ENCODE peak calls at places on chromosomes 5 and 9, in five cellular contexts. C is SK-N-SH, U is transverse colon, P is ovary, E is A549. T is an unnamed sample. For H3K9me3, the result is how much of the 10 kb centered on the place peaks cover.

GRCh38 chr9:136543830-136544548 is 1.9 kb downstream of the NOTCH1 start:
- DNase-seq in U (peak), E (no peak), C (no peak), P (no peak), T (peak)

GRCh38 chr9:123370526-123371227 is 14.7 kb downstream of the CRB2 start:
- DNase-seq in E (peak), C (no peak), U (no peak), P (no peak), T (no peak)

GRCh38 chr9:129023036-129023907 is 4.9 kb downstream of the SH3GLB2 start:
- DNase-seq in C (peak), E (no peak), P (peak), U (no peak), T (no peak)

GRCh38 chr5:139744471-139745120 is 51.0 kb upstream of the PSD2 start:
- DNase-seq in U (no peak), E (no peak), P (no peak), C (no peak), T (no peak)

GRCh38 chr5:158233735-158234322 is 374.9 kb upstream of the CLINT1 start:
- DNase-seq in P (no peak), U (no peak), E (no peak), C (no peak), T (no peak)

GRCh38 chr9:101176384-101176783 is 147.9 kb downstream of the PLPPR1 start:
- DNase-seq in E (peak), P (no peak), C (no peak), U (no peak), T (no peak)

GRCh38 chr9:91037511-91038482 is 236.2 kb downstream of the SYK start:
- DNase-seq in E (peak), P (peak), C (peak), U (peak), T (peak)

GRCh38 chr5:115456056-115456455 is 88.5 kb downstream of the FEM1C start:
- DNase-seq in P (no peak), U (no peak), C (no peak), E (no peak), T (no peak)

GRCh38 chr5:67176931-67177330 is 19.7 kb downstream of the CD180 start:
- DNase-seq in E (no peak), U (no peak), P (no peak), C (no peak), T (no peak)

GRCh38 chr9:26500471-26500870 is 392.1 kb downstream of the CAAP1 start:
- DNase-seq in P (no peak), U (no peak), E (no peak), C (no peak), T (no peak)

GRCh38 chr5:157484768-157485167 is 24.8 kb downstream of the NIPAL4 start:
- DNase-seq in E (no peak), C (no peak), U (no peak), P (no peak), T (peak)

GRCh38 chr9:115587310-115587709 is 469.4 kb upstream of the TNC start:
- DNase-seq in E (no peak), P (no peak), C (no peak), U (no peak), T (no peak)

GRCh38 chr5:134466241-134467069 is 54.8 kb upstream of the CDKN2AIPNL start:
- DNase-seq in U (peak), C (peak), E (peak), P (peak), T (peak)

GRCh38 chr9:91255327-91255726 is 106.4 kb downstream of the AUH start:
- DNase-seq in P (no peak), U (no peak), E (no peak), C (no peak), T (no peak)

GRCh38 chr9:15831384-15831783 is 278.5 kb downstream of the CCDC171 start:
- DNase-seq in P (no peak), C (no peak), U (no peak), E (no peak), T (no peak)

GRCh38 chr5:149731617-149732400 is 1.7 kb downstream of the PPARGC1B start:
- DNase-seq in U (peak), P (peak), C (peak), E (peak), T (peak)

GRCh38 chr5:35009657-35010056 is 38.1 kb downstream of the AGXT2 start:
- DNase-seq in C (no peak), P (no peak), U (no peak), E (no peak), T (no peak)

GRCh38 chr5:5483880-5484595 is 61.6 kb downstream of the ICE1 start:
- DNase-seq in C (no peak), E (no peak), U (no peak), P (no peak), T (no peak)

GRCh38 chr5:1318659-1319251 is 23.9 kb upstream of the TERT start:
- DNase-seq in E (no peak), P (no peak), U (peak), C (no peak), T (no peak)

GRCh38 chr9:113930384-113930783 is 54.3 kb downstream of the ZNF618 start:
- DNase-seq in U (no peak), P (no peak), E (no peak), C (no peak), T (no peak)

GRCh38 chr9:79387091-79387490 is 184.7 kb upstream of the TLE4 start:
- DNase-seq in C (no peak), P (no peak), E (no peak), U (no peak), T (no peak)

GRCh38 chr9:129225815-129226214 is 47.8 kb upstream of the IER5L start:
- DNase-seq in P (peak), C (peak), E (peak), U (peak), T (peak)

GRCh38 chr5:218457-219289 is 553 bp downstream of the SDHA start:
- DNase-seq in P (peak), C (peak), U (peak), E (peak), T (no peak)

GRCh38 chr9:134024393-134024792 is 888 bp upstream of the BRD3OS start:
- DNase-seq in P (no peak), U (no peak), E (no peak), C (peak), T (no peak)

GRCh38 chr5:66915531-66915930 is 281.1 kb downstream of the CD180 start:
- DNase-seq in U (no peak), P (no peak), E (no peak), C (no peak), T (no peak)

GRCh38 chr5:142356716-142357468 is 32.1 kb upstream of the SPRY4 start:
- DNase-seq in E (peak), C (peak), P (peak), U (peak), T (peak)
- TF ChIP-seq CTCF in E (no peak), C (no peak), P (no peak), U (no peak), T (peak)

GRCh38 chr5:168360521-168361285 is 69.3 kb downstream of the WWC1 start:
- DNase-seq in C (no peak), U (no peak), P (no peak), E (no peak), T (no peak)

GRCh38 chr5:168356592-168356991 is 65.1 kb downstream of the WWC1 start:
- DNase-seq in E (no peak), P (no peak), C (no peak), U (no peak), T (no peak)

GRCh38 chr5:168362097-168362885 is 70.8 kb downstream of the WWC1 start:
- DNase-seq in E (no peak), C (no peak), P (no peak), U (no peak), T (no peak)

GRCh38 chr5:168357881-168358280 is 66.4 kb downstream of the WWC1 start:
- DNase-seq in P (no peak), C (no peak), U (no peak), E (no peak), T (no peak)

DNA sequence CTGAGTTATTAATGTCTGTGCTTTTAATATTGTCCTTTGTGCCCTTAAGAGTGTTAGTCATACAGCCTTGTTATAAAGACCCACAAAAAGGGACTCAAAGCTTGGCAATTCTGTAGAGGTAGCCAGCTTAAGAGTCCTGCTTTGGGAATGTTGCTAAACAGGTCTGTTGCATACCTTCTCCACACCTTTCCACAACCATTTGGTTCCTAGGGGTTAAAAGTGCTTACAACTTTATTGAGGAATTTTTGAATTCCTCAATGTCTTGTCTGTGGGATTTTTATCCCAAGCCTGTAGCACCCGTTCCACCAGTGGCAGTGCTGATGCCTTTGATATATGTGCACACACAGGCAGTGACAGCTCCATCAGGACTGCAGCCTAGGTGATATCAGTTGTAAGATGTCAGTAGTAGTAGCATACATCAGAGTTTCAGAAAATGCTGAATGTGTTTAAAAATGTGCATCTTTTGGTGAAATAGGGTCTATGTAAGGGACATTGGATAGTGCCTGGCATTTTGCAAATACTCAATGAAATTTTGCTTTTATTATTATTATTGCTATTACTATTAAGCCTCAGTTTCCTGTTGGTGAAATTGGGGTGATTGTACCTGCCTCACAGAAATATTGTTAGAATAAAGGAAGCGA is 68.5 kb downstream of the WWC1 start:
- DNase-seq in E (no peak), C (no peak), P (no peak), U (no peak), T (no peak)
- TF ChIP-seq EP300 in E (no peak), C (no peak), P (no peak), U (no peak), T (no peak)

GRCh38 chr5:9067129-9067528 is 478.7 kb downstream of the SEMA5A start:
- DNase-seq in C (no peak), U (no peak), E (no peak), P (no peak), T (no peak)
- H3K9me3 ChIP-seq in C (under half), U (under half), E (under half), P (under half), T (under half)

GRCh38 chr5:105868038-105868775 is 1802.5 kb downstream of the EFNA5 start:
- DNase-seq in E (no peak), P (no peak), U (no peak), C (no peak), T (no peak)
- TF ChIP-seq CTCF in E (no peak), P (no peak), U (no peak), C (no peak), T (no peak)

T was measured in tibial nerve.